ENCODE peak calls at places on chromosome 22, in four cellular contexts. A is IMR-90, R is H9, U is mesenchymal stem cell. J is an unnamed sample.

GRCh38 chr22:44876921-44877320 is 124.5 kb downstream of the ARHGAP8 start:
- DNase-seq in A (no peak), R (no peak), U (no peak), J (no peak)

GRCh38 chr22:36339171-36340065 is 48.3 kb downstream of the MYH9 start:
- DNase-seq in A (peak), R (no peak), U (peak), J (no peak)

GRCh38 chr22:38782402-38783094 is 11.4 kb downstream of the DNAL4 start:
- DNase-seq in A (peak), R (no peak), U (no peak), J (no peak)

GRCh38 chr22:27534720-27535125 is 266.8 kb downstream of the MN1 start:
- DNase-seq in A (peak), R (no peak), U (peak), J (no peak)

GRCh38 chr22:26429458-26430238 is 588 bp downstream of the ASPHD2 start:
- DNase-seq in A (no peak), R (no peak), U (no peak), J (no peak)

GRCh38 chr22:32533265-32534068 is 58.9 kb downstream of the FBXO7 start:
- DNase-seq in A (peak), R (no peak), U (peak), J (no peak)

GRCh38 chr22:22386602-22387385 is 121.7 kb downstream of the ZNF280B start:
- DNase-seq in A (no peak), R (no peak), U (no peak), J (no peak)

GRCh38 chr22:36136475-36136874 is 24.1 kb downstream of the APOL3 start:
- DNase-seq in A (peak), R (no peak), U (peak), J (no peak)

GRCh38 chr22:32796865-32797573 is 4.5 kb upstream of the TIMP3 start:
- DNase-seq in A (peak), R (peak), U (peak), J (peak)

GRCh38 chr22:48566741-48567140 is 1260.9 kb downstream of the BRD1 start:
- DNase-seq in A (no peak), R (no peak), U (no peak), J (no peak)

GRCh38 chr22:23044570-23044969 is 25.7 kb upstream of the GNAZ start:
- DNase-seq in A (no peak), R (no peak), U (no peak), J (no peak)

GRCh38 chr22:26708256-26709009 is 51.0 kb downstream of the MIAT start:
- DNase-seq in A (no peak), R (no peak), U (no peak), J (no peak)

GRCh38 chr22:36065462-36065774 is 36.8 kb upstream of the RBFOX2 start:
- DNase-seq in A (no peak), R (no peak), U (no peak), J (no peak)

GRCh38 chr22:21837184-21837979 is 30.1 kb downstream of the MAPK1 start:
- DNase-seq in A (peak), R (no peak), U (peak), J (peak)

GRCh38 chr22:22061085-22062077 is 78.8 kb upstream of the TOP3B start:
- DNase-seq in A (peak), R (no peak), U (peak), J (no peak)

GRCh38 chr22:17588606-17589005 is 25.3 kb downstream of the SLC25A18 start:
- DNase-seq in A (no peak), R (no peak), U (no peak), J (no peak)

GRCh38 chr22:38417252-38418060 is 37.5 kb downstream of the KCNJ4 start:
- DNase-seq in A (no peak), R (no peak), U (no peak), J (no peak)

GRCh38 chr22:48448821-48449220 is 1378.9 kb downstream of the BRD1 start:
- DNase-seq in A (no peak), R (no peak), U (no peak), J (no peak)

GRCh38 chr22:44202261-44202789 is 21.6 kb downstream of the PARVG start:
- DNase-seq in A (peak), R (no peak), U (peak), J (no peak)

GRCh38 chr22:38236786-38237185 is 35.0 kb downstream of the MAFF start:
- DNase-seq in A (no peak), R (no peak), U (no peak), J (no peak)

GRCh38 chr22:37182101-37182948 is 5.7 kb downstream of the C1QTNF6 start:
- DNase-seq in A (no peak), R (no peak), U (no peak), J (no peak)

GRCh38 chr22:36838119-36839030 is 21.5 kb upstream of the PVALB start:
- DNase-seq in A (no peak), R (no peak), U (no peak), J (no peak)

GRCh38 chr22:23264610-23265388 is 84.5 kb downstream of the BCR start:
- DNase-seq in A (no peak), R (no peak), U (no peak), J (no peak)

GRCh38 chr22:38317237-38317994 is at the start of gene CSNK1E:
- DNase-seq in A (peak), R (peak), U (peak), J (peak)

GRCh38 chr22:23305321-23305910 is 125.1 kb downstream of the BCR start:
- DNase-seq in A (peak), R (no peak), U (peak), J (no peak)

GRCh38 chr22:45064313-45065268 is 54.8 kb upstream of the PHF21B start:
- DNase-seq in A (peak), R (no peak), U (peak), J (no peak)

GRCh38 chr22:21443057-21443734 is 24.0 kb upstream of the TMEM191C start:
- DNase-seq in A (no peak), R (peak), U (no peak), J (no peak)

GRCh38 chr22:37599161-37599560 is 9.5 kb upstream of the GGA1 start:
- DNase-seq in A (no peak), R (no peak), U (peak), J (no peak)

GRCh38 chr22:48594757-48595510 is 1232.7 kb downstream of the BRD1 start:
- DNase-seq in A (no peak), R (no peak), U (no peak), J (no peak)

GRCh38 chr22:26642465-26643367 is 14.7 kb upstream of the MIAT start:
- DNase-seq in A (no peak), R (peak), U (no peak), J (no peak)

DNA sequence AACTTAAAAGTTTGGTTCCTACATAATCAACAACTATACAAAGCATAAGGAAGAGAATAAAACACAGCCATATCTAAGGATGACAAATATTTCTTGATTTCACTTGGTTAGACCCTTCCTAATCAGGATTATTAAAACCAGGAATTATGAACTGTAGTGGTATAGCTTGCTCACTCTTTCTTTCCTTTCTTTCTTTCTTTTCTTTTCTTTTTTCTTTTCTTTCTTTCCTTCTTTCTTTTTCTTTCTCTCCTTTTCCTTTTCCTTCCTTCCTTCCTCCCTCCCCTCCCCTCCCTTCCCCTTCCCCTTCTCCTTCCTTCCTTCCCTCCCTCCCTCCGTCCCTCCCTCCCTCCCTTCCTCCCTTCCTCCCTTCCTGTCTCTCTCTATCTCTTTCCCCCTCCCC is 78.0 kb downstream of the HORMAD2 start:
- DNase-seq in A (no peak), R (no peak), U (no peak), J (no peak)
- H4K8ac ChIP-seq in A (no peak), R (no peak), U (no peak), J (no peak)

GRCh38 chr22:42879371-42880021 is 22.4 kb upstream of the ARFGAP3 start:
- DNase-seq in A (no peak), R (no peak), U (no peak), J (no peak)
- H3K27ac ChIP-seq in A (no peak), R (no peak), U (no peak), J (no peak)

GRCh38 chr22:40668611-40669390 is 10.5 kb upstream of the MCHR1 start:
- DNase-seq in A (peak), R (no peak), U (peak), J (no peak)
- H3K18ac ChIP-seq in A (peak), R (no peak), U (no peak), J (no peak)

GRCh38 chr22:20267441-20268288 is 453 bp downstream of the RTN4R start:
- DNase-seq in A (no peak), R (no peak), U (no peak), J (no peak)
- H4K8ac ChIP-seq in A (no peak), R (no peak), U (no peak), J (no peak)

GRCh38 chr22:41171996-41172395 is 33.1 kb upstream of the L3MBTL2 start:
- DNase-seq in A (no peak), R (no peak), U (no peak), J (no peak)
- H3K27ac ChIP-seq in A (no peak), R (no peak), U (no peak), J (no peak)

GRCh38 chr22:50326959-50327710 is at the start of gene DENND6B:
- DNase-seq in A (peak), R (peak), U (peak), J (peak)
- H3K18ac ChIP-seq in A (peak), R (no peak), U (peak), J (peak)

GRCh38 chr22:24548812-24549211 is 6.1 kb downstream of the GUCD1 start:
- DNase-seq in A (no peak), R (no peak), U (no peak), J (no peak)
- H4K8ac ChIP-seq in A (no peak), R (no peak), U (no peak), J (no peak)

GRCh38 chr22:40020956-40021355 is 26.2 kb downstream of the FAM83F start:
- DNase-seq in A (no peak), R (no peak), U (no peak), J (no peak)
- H3K27ac ChIP-seq in A (no peak), R (no peak), U (no peak), J (no peak)

GRCh38 chr22:28883657-28883916 is 215 bp downstream of the ZNRF3 start:
- DNase-seq in A (no peak), R (no peak), U (no peak), J (no peak)

GRCh38 chr22:28883917-28884753 is 763 bp downstream of the ZNRF3 start:
- DNase-seq in A (peak), R (peak), U (peak), J (peak)

GRCh38 chr22:28885939-28886338 is 2.6 kb downstream of the ZNRF3 start:
- DNase-seq in A (no peak), R (no peak), U (no peak), J (no peak)

GRCh38 chr22:28882878-28883656 is at the start of gene ZNRF3:
- DNase-seq in A (peak), R (peak), U (peak), J (peak)

GRCh38 chr22:28884754-28885375 is 1.5 kb downstream of the ZNRF3 start:
- DNase-seq in A (no peak), R (no peak), U (peak), J (no peak)
- H3K18ac ChIP-seq in A (no peak), R (no peak), U (no peak), J (no peak)

GRCh38 chr22:46651316-46651715 is 31.1 kb downstream of the GRAMD4 start:
- DNase-seq in A (no peak), R (no peak), U (no peak), J (no peak)

GRCh38 chr22:46652081-46652929 is 32.1 kb downstream of the GRAMD4 start:
- DNase-seq in A (peak), R (no peak), U (peak), J (no peak)

GRCh38 chr22:46654426-46654825 is 34.2 kb downstream of the GRAMD4 start:
- DNase-seq in A (no peak), R (no peak), U (no peak), J (no peak)

GRCh38 chr22:46653596-46653995 is 33.4 kb downstream of the GRAMD4 start:
- DNase-seq in A (no peak), R (no peak), U (no peak), J (no peak)

DNA sequence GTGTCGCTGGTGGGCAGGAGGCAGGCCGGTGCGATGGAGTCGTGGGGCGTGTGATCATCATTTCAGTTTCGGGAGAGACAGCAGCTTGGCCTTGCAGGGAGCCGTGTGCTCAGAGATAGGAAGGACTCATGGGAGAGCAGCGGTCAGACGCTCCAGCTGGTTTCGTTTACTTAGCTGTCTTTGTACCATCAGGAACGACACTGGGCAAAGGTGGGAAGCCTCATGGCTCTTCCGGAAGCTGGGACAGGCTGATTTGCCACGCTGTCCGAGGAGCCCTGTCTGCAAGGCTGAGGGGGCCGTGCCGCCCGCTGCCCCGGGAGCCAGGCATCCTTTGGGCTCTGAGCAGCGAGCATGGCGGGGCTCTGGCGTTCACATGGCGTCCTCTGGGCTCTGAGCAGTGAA is 32.7 kb downstream of the GRAMD4 start:
- DNase-seq in A (peak), R (no peak), U (peak), J (no peak)
- H4K8ac ChIP-seq in A (no peak), R (no peak), U (no peak), J (no peak)